ENCODE peak calls at places on chromosomes 13 and 19, in four cellular contexts. One of them, this sample, is unnamed.

GRCh38 chr13:50352720-50353491 is 337.7 kb downstream of the KCNRG start:
- DNase-seq in choroid plexus epithelial cell: no peak
- DNase-seq in uterus: no peak
- DNase-seq in breast epithelium: no peak
- DNase-seq in this sample: no peak

GRCh38 chr19:583198-583967 is 6.3 kb upstream of the HCN2 start:
- DNase-seq in choroid plexus epithelial cell: no peak
- DNase-seq in uterus: no peak
- DNase-seq in breast epithelium: no peak
- DNase-seq in this sample: no peak

GRCh38 chr13:112880976-112881540 is 88.0 kb upstream of the MCF2L start:
- DNase-seq in uterus: no peak
- DNase-seq in breast epithelium: no peak
- DNase-seq in choroid plexus epithelial cell: no peak
- DNase-seq in this sample: no peak

GRCh38 chr19:38862321-38863059 is 12.7 kb upstream of the HNRNPL start:
- DNase-seq in breast epithelium: peak; percentile 48
- DNase-seq in choroid plexus epithelial cell: no peak
- DNase-seq in uterus: peak; percentile 72
- DNase-seq in this sample: no peak

GRCh38 chr19:8484331-8484894 is 18.0 kb downstream of the PRAM1 start:
- DNase-seq in choroid plexus epithelial cell: no peak
- DNase-seq in breast epithelium: peak; percentile 32
- DNase-seq in uterus: no peak
- DNase-seq in this sample: no peak

GRCh38 chr13:113952151-113952982 is 21.5 kb downstream of the C13orf46 start:
- DNase-seq in choroid plexus epithelial cell: no peak
- DNase-seq in breast epithelium: no peak
- DNase-seq in uterus: no peak
- DNase-seq in this sample: no peak

GRCh38 chr13:52001120-52001731 is 10.0 kb downstream of the ATP7B start:
- DNase-seq in uterus: no peak
- DNase-seq in breast epithelium: no peak
- DNase-seq in choroid plexus epithelial cell: peak; percentile 71
- DNase-seq in this sample: no peak

GRCh38 chr13:94459116-94459515 is 20.4 kb downstream of the DCT start:
- DNase-seq in breast epithelium: no peak
- DNase-seq in choroid plexus epithelial cell: no peak
- DNase-seq in uterus: no peak
- DNase-seq in this sample: no peak

GRCh38 chr13:41500501-41500900 is 43.2 kb downstream of the RGCC start:
- DNase-seq in breast epithelium: no peak
- DNase-seq in choroid plexus epithelial cell: no peak
- DNase-seq in uterus: no peak
- DNase-seq in this sample: no peak

GRCh38 chr19:17681505-17682125 is 6.5 kb downstream of the UNC13A start:
- DNase-seq in choroid plexus epithelial cell: peak; percentile 49
- DNase-seq in breast epithelium: no peak
- DNase-seq in uterus: no peak
- DNase-seq in this sample: peak; percentile 61

GRCh38 chr13:69999875-70000274 is 107.8 kb upstream of the ATXN8OS start:
- DNase-seq in uterus: no peak
- DNase-seq in breast epithelium: no peak
- DNase-seq in choroid plexus epithelial cell: no peak
- DNase-seq in this sample: no peak

GRCh38 chr13:95258619-95259194 is 42.5 kb downstream of the ABCC4 start:
- DNase-seq in choroid plexus epithelial cell: no peak
- DNase-seq in breast epithelium: no peak
- DNase-seq in uterus: no peak
- DNase-seq in this sample: no peak

GRCh38 chr19:16382775-16383543 is 58.3 kb downstream of the KLF2 start:
- DNase-seq in breast epithelium: peak; percentile 74
- DNase-seq in choroid plexus epithelial cell: peak; percentile 91
- DNase-seq in uterus: peak; percentile 92
- DNase-seq in this sample: peak; percentile 90

GRCh38 chr13:38429916-38430315 is 80.3 kb downstream of the UFM1 start:
- DNase-seq in breast epithelium: no peak
- DNase-seq in uterus: no peak
- DNase-seq in choroid plexus epithelial cell: no peak
- DNase-seq in this sample: no peak

GRCh38 chr13:33882804-33883203 is 64.9 kb downstream of the RFC3 start:
- DNase-seq in breast epithelium: no peak
- DNase-seq in uterus: no peak
- DNase-seq in choroid plexus epithelial cell: no peak
- DNase-seq in this sample: no peak

GRCh38 chr13:22517544-22517943 is 663.2 kb upstream of the SGCG start:
- DNase-seq in uterus: no peak
- DNase-seq in choroid plexus epithelial cell: no peak
- DNase-seq in breast epithelium: no peak
- DNase-seq in this sample: no peak

GRCh38 chr13:83211301-83211700 is 671.0 kb downstream of the SLITRK1 start:
- DNase-seq in breast epithelium: no peak
- DNase-seq in choroid plexus epithelial cell: peak; percentile 74
- DNase-seq in uterus: no peak
- DNase-seq in this sample: no peak

GRCh38 chr19:33640773-33641172 is 19.0 kb downstream of the CHST8 start:
- DNase-seq in uterus: no peak
- DNase-seq in choroid plexus epithelial cell: no peak
- DNase-seq in breast epithelium: no peak
- DNase-seq in this sample: peak; percentile 58

GRCh38 chr19:33278403-33279269 is 23.7 kb downstream of the CEBPA start:
- DNase-seq in uterus: no peak
- DNase-seq in choroid plexus epithelial cell: no peak
- DNase-seq in breast epithelium: no peak
- DNase-seq in this sample: no peak

GRCh38 chr13:29754486-29754806 is 96.0 kb downstream of the UBL3 start:
- DNase-seq in uterus: no peak
- DNase-seq in breast epithelium: no peak
- DNase-seq in choroid plexus epithelial cell: peak; percentile 45
- DNase-seq in this sample: peak; percentile 69

GRCh38 chr13:95553614-95554385 is 1.3 kb downstream of the CLDN10 start:
- DNase-seq in uterus: no peak
- DNase-seq in choroid plexus epithelial cell: no peak
- DNase-seq in breast epithelium: no peak
- DNase-seq in this sample: peak; percentile 52

GRCh38 chr19:17658666-17659065 is 29.5 kb downstream of the UNC13A start:
- DNase-seq in uterus: no peak
- DNase-seq in choroid plexus epithelial cell: peak; percentile 22
- DNase-seq in breast epithelium: no peak
- DNase-seq in this sample: no peak

GRCh38 chr19:2569596-2570465 is 93.9 kb downstream of the GADD45B start:
- DNase-seq in breast epithelium: no peak
- DNase-seq in choroid plexus epithelial cell: no peak
- DNase-seq in uterus: no peak
- DNase-seq in this sample: no peak

GRCh38 chr19:5452594-5453565 is 2.3 kb upstream of the ZNRF4 start:
- DNase-seq in uterus: no peak
- DNase-seq in choroid plexus epithelial cell: peak; percentile 45
- DNase-seq in breast epithelium: no peak
- DNase-seq in this sample: no peak

GRCh38 chr13:100059827-100060226 is 29.1 kb upstream of the PCCA start:
- DNase-seq in choroid plexus epithelial cell: no peak
- DNase-seq in breast epithelium: no peak
- DNase-seq in uterus: no peak
- DNase-seq in this sample: no peak

GRCh38 chr13:76271728-76272232 is 614.4 kb downstream of the KCTD12 start:
- DNase-seq in choroid plexus epithelial cell: no peak
- DNase-seq in breast epithelium: no peak
- DNase-seq in uterus: no peak
- DNase-seq in this sample: peak; percentile 38

GRCh38 chr13:20414475-20415287 is 111.0 kb downstream of the CRYL1 start:
- DNase-seq in choroid plexus epithelial cell: no peak
- DNase-seq in uterus: no peak
- DNase-seq in breast epithelium: no peak
- DNase-seq in this sample: peak; percentile 69

GRCh38 chr19:38387550-38388309 is at the start of gene GGN:
- DNase-seq in uterus: peak; percentile 72
- DNase-seq in choroid plexus epithelial cell: peak; percentile 91
- DNase-seq in breast epithelium: peak; percentile 93
- DNase-seq in this sample: peak; percentile 99

GRCh38 chr19:40239415-40240226 is 13.1 kb upstream of the CCNP start:
- DNase-seq in uterus: no peak
- DNase-seq in choroid plexus epithelial cell: no peak
- DNase-seq in breast epithelium: no peak
- DNase-seq in this sample: no peak

GRCh38 chr13:30194906-30195305 is 112.4 kb downstream of the KATNAL1 start:
- DNase-seq in breast epithelium: no peak
- DNase-seq in choroid plexus epithelial cell: no peak
- DNase-seq in uterus: no peak
- DNase-seq in this sample: no peak

DNA sequence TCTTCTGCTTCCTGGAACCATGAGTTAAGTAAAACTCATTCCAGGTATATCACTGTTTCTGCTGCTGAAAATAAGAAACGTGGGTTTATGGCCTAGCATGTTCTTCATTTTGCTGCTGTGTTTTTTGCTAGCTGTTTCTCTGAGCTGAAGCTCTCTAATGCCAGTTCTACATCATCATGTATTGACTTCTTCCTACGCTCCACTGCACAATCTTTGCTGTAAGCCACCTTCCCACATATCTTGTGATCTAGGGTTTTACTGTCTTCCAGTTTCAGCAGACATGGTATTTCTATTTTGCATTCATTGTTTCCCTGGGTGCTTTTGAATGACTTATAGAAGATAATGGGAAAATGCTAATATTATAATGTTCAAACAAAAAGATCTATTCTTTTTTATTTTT is 278.6 kb upstream of the GPC6 start:
- DNase-seq in choroid plexus epithelial cell: no peak
- DNase-seq in uterus: no peak
- DNase-seq in breast epithelium: no peak
- DNase-seq in this sample: no peak
- TF ChIP-seq CTCF in choroid plexus epithelial cell: no peak
- TF ChIP-seq CTCF in uterus: no peak
- TF ChIP-seq CTCF in breast epithelium: no peak
- TF ChIP-seq CTCF in this sample: no peak

DNA sequence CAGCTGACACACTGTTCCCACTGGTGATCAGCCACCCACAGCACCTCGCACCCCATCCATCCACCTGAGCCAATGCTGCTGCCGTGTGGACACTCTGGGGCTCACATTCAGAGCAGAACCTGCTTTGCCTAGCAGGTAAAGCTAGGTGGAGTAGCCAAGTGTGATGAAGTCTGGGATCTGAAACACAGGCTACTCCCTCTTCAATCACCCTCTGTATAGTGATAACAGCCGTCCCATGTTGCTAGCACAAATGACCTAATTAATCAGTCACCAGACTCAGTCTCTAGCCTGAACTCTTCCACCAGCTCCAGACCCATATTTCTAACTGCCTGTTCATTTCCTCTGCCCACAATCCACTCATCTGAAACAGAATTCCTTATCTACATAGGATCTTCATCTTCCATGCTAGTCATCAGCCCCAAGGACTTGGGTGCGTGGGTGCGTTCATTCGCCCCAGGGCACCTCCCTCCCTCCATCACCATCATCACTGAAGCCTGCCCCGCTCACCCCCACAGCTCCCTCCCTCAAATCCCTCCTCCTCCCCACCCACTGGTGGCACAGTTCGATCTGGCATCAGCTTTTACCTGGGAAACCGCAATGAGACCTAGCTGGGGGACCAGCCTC is 19.8 kb downstream of the STK24 start:
- DNase-seq in breast epithelium: no peak
- DNase-seq in choroid plexus epithelial cell: no peak
- DNase-seq in uterus: no peak
- DNase-seq in this sample: no peak
- TF ChIP-seq CTCF in breast epithelium: no peak
- TF ChIP-seq CTCF in choroid plexus epithelial cell: no peak
- TF ChIP-seq CTCF in uterus: no peak
- TF ChIP-seq CTCF in this sample: no peak

GRCh38 chr13:77506874-77507273 is 28.6 kb upstream of the SCEL start:
- DNase-seq in choroid plexus epithelial cell: peak; percentile 28
- DNase-seq in breast epithelium: no peak
- DNase-seq in uterus: no peak
- DNase-seq in this sample: no peak
- TF ChIP-seq CTCF in choroid plexus epithelial cell: peak; percentile 35
- TF ChIP-seq CTCF in breast epithelium: peak; percentile 7
- TF ChIP-seq CTCF in uterus: no peak
- TF ChIP-seq CTCF in this sample: peak; percentile 29

GRCh38 chr19:29260477-29261317 is 47.7 kb upstream of the UQCRFS1 start:
- DNase-seq in breast epithelium: no peak
- DNase-seq in choroid plexus epithelial cell: peak; percentile 18
- DNase-seq in uterus: no peak
- DNase-seq in this sample: peak; percentile 69

GRCh38 chr19:29262085-29262484 is 49.1 kb upstream of the UQCRFS1 start:
- DNase-seq in choroid plexus epithelial cell: no peak
- DNase-seq in uterus: no peak
- DNase-seq in breast epithelium: no peak
- DNase-seq in this sample: no peak

GRCh38 chr19:29256516-29256915 is 43.6 kb upstream of the UQCRFS1 start:
- DNase-seq in choroid plexus epithelial cell: no peak
- DNase-seq in uterus: no peak
- DNase-seq in breast epithelium: no peak
- DNase-seq in this sample: no peak

GRCh38 chr19:29259867-29260281 is 46.9 kb upstream of the UQCRFS1 start:
- DNase-seq in choroid plexus epithelial cell: no peak
- DNase-seq in uterus: no peak
- DNase-seq in breast epithelium: no peak
- DNase-seq in this sample: no peak

GRCh38 chr19:29259153-29259552 is 46.2 kb upstream of the UQCRFS1 start:
- DNase-seq in breast epithelium: no peak
- DNase-seq in uterus: no peak
- DNase-seq in choroid plexus epithelial cell: peak; percentile 11
- DNase-seq in this sample: peak; percentile 39
- TF ChIP-seq CTCF in breast epithelium: no peak
- TF ChIP-seq CTCF in uterus: no peak
- TF ChIP-seq CTCF in choroid plexus epithelial cell: peak; percentile 40
- TF ChIP-seq CTCF in this sample: peak; percentile 42

GRCh38 chr19:48591021-48591420 is 15.5 kb upstream of the SPACA4 start:
- DNase-seq in breast epithelium: no peak
- DNase-seq in uterus: no peak
- DNase-seq in choroid plexus epithelial cell: peak; percentile 52
- DNase-seq in this sample: no peak
- TF ChIP-seq CTCF in breast epithelium: no peak
- TF ChIP-seq CTCF in uterus: no peak
- TF ChIP-seq CTCF in choroid plexus epithelial cell: peak; percentile 38
- TF ChIP-seq CTCF in this sample: peak; percentile 40

GRCh38 chr13:40146063-40146462 is 490.6 kb downstream of the COG6 start:
- DNase-seq in uterus: no peak
- DNase-seq in choroid plexus epithelial cell: no peak
- DNase-seq in breast epithelium: no peak
- DNase-seq in this sample: peak; percentile 41
- TF ChIP-seq CTCF in uterus: no peak
- TF ChIP-seq CTCF in choroid plexus epithelial cell: no peak
- TF ChIP-seq CTCF in breast epithelium: no peak
- TF ChIP-seq CTCF in this sample: peak; percentile 49

This sample was measured in H9.